ENCODE peak calls at places on chromosomes 2 and 18, in five cellular contexts. T is stomach, M is tibial nerve, Z is ovary, F is endothelial cell of umbilical vein. P is an unnamed sample. For H3K4me1, the result is how much of the 10 kb centered on the place peaks cover.

GRCh38 chr18:79863161-79863945 is 65.6 kb downstream of the KCNG2 start:
- DNase-seq in T (peak), M (no peak), Z (no peak), F (no peak), P (no peak)

GRCh38 chr18:67710639-67711038 is 194.1 kb upstream of the DSEL start:
- DNase-seq in T (no peak), M (no peak), Z (no peak), F (no peak), P (no peak)

GRCh38 chr2:100891911-100892642 is 72.1 kb downstream of the NPAS2 start:
- DNase-seq in T (no peak), M (no peak), Z (no peak), F (no peak), P (no peak)

GRCh38 chr2:62266433-62267038 is 70.6 kb downstream of the B3GNT2 start:
- DNase-seq in T (no peak), M (no peak), Z (no peak), F (no peak), P (no peak)

GRCh38 chr2:237874585-237875161 is 15.2 kb downstream of the RAMP1 start:
- DNase-seq in T (no peak), M (peak), Z (no peak), F (no peak), P (no peak)

GRCh38 chr2:64625352-64626145 is 28.2 kb downstream of the SERTAD2 start:
- DNase-seq in T (no peak), M (no peak), Z (no peak), F (no peak), P (no peak)

GRCh38 chr2:65355190-65355831 is 77.1 kb downstream of the SPRED2 start:
- DNase-seq in T (no peak), M (no peak), Z (no peak), F (no peak), P (no peak)

GRCh38 chr2:31828891-31829290 is 181.9 kb downstream of the MEMO1 start:
- DNase-seq in T (no peak), M (no peak), Z (no peak), F (no peak), P (no peak)

GRCh38 chr2:203656522-203657287 is 49.7 kb upstream of the CD28 start:
- DNase-seq in T (peak), M (peak), Z (no peak), F (no peak), P (no peak)

GRCh38 chr2:127631997-127632581 is 13.9 kb upstream of the GPR17 start:
- DNase-seq in T (no peak), M (no peak), Z (no peak), F (no peak), P (no peak)

GRCh38 chr2:127634066-127634617 is 11.8 kb upstream of the GPR17 start:
- DNase-seq in T (no peak), M (no peak), Z (no peak), F (no peak), P (peak)

GRCh38 chr2:127633556-127634065 is 12.3 kb upstream of the GPR17 start:
- DNase-seq in T (no peak), M (no peak), Z (no peak), F (peak), P (peak)

GRCh38 chr2:127631184-127631996 is 14.6 kb upstream of the GPR17 start:
- DNase-seq in T (no peak), M (no peak), Z (no peak), F (no peak), P (no peak)

DNA sequence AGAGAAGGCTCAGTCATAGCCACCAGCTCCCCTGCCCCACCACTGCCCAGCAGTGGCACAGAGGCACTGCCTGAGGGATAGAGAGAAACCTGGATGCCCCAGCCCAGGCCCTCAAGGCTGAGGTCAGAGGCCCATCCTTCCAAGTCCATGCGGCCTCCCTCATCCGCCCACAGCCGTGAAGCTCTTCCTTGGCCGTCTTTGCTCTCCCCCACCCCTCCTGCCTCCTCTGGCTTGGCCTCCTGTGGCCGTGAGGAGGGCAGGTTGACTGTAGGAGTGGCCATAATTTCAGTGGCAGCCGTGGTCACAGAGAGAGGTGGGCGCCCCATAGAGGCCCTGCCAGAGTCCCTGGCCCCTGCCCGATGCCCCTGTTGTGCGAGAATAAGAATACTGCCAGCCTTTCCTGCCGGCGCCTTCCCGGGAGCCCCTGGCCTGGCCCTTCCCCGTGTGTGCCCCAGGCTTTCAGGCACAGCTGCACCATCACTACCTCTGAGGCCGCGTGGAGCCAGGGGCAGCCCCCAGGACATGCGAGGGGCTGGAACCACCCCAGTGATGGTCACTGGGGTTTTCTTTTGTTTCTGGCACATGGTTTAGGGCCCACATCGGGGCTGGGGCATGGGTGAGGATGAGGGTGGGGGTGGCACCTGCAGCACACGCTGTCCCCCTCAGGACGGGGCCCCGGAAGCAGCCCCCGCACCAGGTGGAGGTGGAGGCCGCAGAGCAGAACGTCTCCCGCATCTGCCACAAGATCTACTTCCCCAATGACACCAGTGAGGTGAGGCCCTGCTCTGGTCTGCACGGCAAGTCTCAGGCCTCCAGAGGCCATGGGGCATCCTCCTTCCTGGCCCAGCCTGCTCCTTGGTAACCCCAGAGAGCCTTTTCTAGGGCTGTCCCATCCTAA is 13.1 kb upstream of the GPR17 start:
- DNase-seq in T (no peak), M (no peak), Z (no peak), F (no peak), P (peak)
- H3K4me1 ChIP-seq in T (half or more), M (under half), Z (under half), F (under half), P (half or more)

GRCh38 chr2:241670333-241671110 is 16.1 kb downstream of the DTYMK start:
- DNase-seq in T (no peak), M (no peak), Z (no peak), F (no peak), P (no peak)

GRCh38 chr2:241673189-241673663 is 13.4 kb downstream of the DTYMK start:
- DNase-seq in T (no peak), M (no peak), Z (no peak), F (no peak), P (no peak)

GRCh38 chr2:241672243-241673188 is 14.1 kb downstream of the DTYMK start:
- DNase-seq in T (no peak), M (no peak), Z (no peak), F (no peak), P (peak)

GRCh38 chr2:241673797-241674725 is 12.6 kb downstream of the DTYMK start:
- DNase-seq in T (no peak), M (no peak), Z (no peak), F (no peak), P (no peak)

DNA sequence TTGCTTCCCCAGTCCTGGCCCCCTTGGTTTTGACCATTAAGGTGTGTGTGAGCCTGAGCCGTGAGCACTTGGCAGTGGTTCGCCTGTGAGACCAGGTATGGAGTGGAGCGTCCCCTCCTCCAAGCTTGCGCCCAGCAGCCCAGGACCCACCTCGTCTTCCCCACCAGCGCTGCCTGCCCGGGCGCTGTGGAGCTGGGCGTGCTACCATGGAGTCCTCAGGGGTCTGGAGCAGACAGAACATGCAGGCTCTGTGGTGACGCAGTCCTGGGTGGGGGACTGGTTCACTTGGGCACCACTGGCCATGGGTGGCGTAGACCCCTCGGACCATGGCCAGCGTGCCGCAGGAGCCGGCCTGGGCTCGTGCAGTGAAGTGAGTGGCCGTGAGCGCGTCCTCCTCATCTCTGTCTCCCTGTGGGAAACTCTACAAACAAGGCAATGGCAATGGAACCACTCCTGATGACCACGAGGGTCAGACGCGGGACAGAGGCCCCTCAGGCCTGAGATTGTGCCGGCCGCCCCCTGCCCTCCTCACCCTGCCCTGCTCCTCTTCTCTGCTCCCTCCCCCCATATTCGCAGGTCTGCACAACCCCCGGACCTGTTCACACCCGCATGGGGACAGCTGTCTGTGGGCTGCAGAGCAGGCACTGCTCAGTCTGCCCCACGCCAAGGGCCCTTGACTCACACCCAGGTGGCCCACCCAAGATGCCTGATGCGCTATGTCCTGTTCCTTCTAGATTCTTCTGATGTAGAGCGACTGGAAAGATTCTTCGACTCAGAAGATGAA is 15.0 kb downstream of the DTYMK start:
- DNase-seq in T (no peak), M (no peak), Z (no peak), F (no peak), P (no peak)
- TF ChIP-seq POLR2A in T (no peak), M (no peak), Z (no peak), F (no peak), P (no peak)

DNA sequence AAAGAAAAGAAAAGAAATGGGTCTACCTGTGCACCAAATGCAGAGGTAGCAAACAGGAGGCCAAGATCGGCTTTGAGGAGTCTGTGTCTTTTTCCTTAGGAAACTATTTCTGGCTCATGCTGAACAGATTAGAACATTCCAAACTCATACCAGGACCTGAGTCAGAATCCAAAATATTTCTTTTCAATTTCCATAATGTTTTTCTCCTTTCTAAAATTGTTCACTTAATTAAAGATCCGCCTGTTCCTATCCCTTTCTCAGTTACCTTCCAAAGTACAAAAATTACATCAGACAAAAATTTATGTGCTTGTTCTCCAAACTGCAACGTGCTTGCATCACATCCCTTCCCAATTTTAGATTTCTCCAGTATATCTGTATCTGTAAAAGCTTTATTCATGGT is 130.7 kb downstream of the LNPK start:
- DNase-seq in T (no peak), M (no peak), Z (no peak), F (no peak), P (no peak)
- H3K4me1 ChIP-seq in T (under half), M (under half), Z (under half), F (under half), P (under half)

GRCh38 chr18:3245853-3246635 is 1.6 kb upstream of the MYL12A start:
- DNase-seq in T (peak), M (peak), Z (peak), F (peak), P (peak)
- TF ChIP-seq POLR2A in T (no peak), M (no peak), Z (peak), F (no peak), P (peak)

DNA sequence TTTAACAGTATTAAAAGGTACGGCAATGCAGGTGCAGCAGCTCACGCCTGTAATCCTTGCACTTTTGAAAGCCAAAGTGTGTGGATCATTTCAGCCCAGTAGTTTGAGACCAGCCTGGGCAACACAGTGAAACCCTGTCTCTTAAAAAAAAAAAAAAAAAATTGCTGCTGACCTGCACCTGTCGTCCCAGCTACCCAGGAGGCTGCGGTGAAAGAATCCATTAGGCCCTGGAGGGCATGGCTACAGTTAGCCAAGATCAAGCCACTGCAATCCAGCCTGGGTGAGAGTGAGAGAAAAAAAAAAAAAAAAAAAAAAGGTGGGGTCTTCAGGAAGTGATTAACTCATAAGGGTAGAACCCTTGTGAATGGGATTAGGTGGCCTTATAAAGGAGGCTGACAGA is 12.8 kb downstream of the CUL3 start:
- DNase-seq in T (no peak), M (no peak), Z (no peak), F (no peak), P (no peak)
- H3K4me1 ChIP-seq in T (half or more), M (under half), Z (under half), F (under half), P (under half)

P was measured in upper lobe of left lung.